ENCODE peak calls at places on chromosomes 11 and 22, in five cellular contexts. U is GM12892, L is GM12878, S is stomach, G is spleen. I is an unnamed sample.

GRCh38 chr22:39176067-39176621 is 23.7 kb upstream of the CBX7 start:
- DNase-seq in U (no peak), L (no peak), S (peak), G (peak), I (peak)

GRCh38 chr11:9082575-9082974 is 8.8 kb downstream of the SCUBE2 start:
- DNase-seq in U (no peak), L (no peak), S (no peak), G (no peak), I (no peak)

GRCh38 chr22:17772963-17773605 is 1.2 kb downstream of the BID start:
- DNase-seq in U (no peak), L (no peak), S (no peak), G (peak), I (peak)

GRCh38 chr22:38112361-38112760 is 1.9 kb upstream of the BAIAP2L2 start:
- DNase-seq in U (no peak), L (no peak), S (no peak), G (no peak), I (no peak)

GRCh38 chr22:43853328-43853931 is 8.9 kb downstream of the SULT4A1 start:
- DNase-seq in U (no peak), L (no peak), S (no peak), G (peak), I (peak)

GRCh38 chr11:44623716-44624491 is 58.4 kb downstream of the CD82 start:
- DNase-seq in U (peak), L (no peak), S (peak), G (peak), I (peak)

GRCh38 chr22:49208768-49209252 is 618.9 kb downstream of the BRD1 start:
- DNase-seq in U (no peak), L (no peak), S (peak), G (peak), I (peak)

GRCh38 chr11:88213406-88213805 is 38.2 kb upstream of the RAB38 start:
- DNase-seq in U (no peak), L (no peak), S (no peak), G (no peak), I (no peak)

GRCh38 chr11:88576741-88577140 is 239.2 kb upstream of the CTSC start:
- DNase-seq in U (no peak), L (no peak), S (no peak), G (no peak), I (no peak)

GRCh38 chr11:122686106-122686505 is 30.6 kb downstream of the UBASH3B start:
- DNase-seq in U (no peak), L (no peak), S (no peak), G (no peak), I (no peak)

GRCh38 chr22:22720724-22721261 is 76.4 kb downstream of the GGTLC2 start:
- DNase-seq in U (peak), L (peak), S (no peak), G (no peak), I (no peak)

GRCh38 chr11:116262370-116262769 is 510.4 kb downstream of the BUD13 start:
- DNase-seq in U (no peak), L (no peak), S (no peak), G (no peak), I (no peak)

DNA sequence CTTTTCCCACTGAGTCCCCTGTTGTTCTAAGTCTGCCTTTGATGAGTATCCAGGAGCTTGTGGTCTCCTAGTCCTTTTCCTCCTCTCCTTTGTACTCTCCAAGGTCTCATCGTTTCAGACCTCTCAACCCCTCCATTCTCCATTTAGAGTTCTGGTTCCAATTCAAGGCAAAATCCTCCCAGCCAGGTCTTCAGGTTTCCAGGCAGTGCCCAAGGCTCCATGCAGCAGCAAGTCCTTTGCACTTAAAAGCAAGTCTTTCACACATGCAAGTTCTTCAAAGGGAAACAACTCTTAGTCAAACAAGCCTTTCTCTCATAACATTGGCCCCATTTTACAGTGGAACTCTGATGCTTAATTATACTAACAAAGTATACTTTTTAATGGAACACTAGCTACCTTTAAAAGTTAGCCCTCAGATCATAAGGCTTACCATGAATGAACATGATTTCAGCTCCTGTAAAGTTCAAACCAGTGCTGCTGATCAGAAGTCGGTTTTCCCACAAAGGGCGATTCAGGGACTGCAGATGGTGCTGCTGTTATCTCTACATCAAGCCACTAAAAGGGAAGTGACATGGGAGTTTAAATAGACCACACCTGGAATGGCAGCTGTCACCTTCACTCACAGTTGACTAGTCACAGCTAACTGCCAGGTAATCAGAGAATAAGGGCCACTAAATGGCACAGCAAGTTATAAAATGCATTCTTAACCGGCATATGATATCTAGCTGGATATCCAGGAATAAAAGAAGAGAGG is 581.3 kb upstream of the ARHGAP42 start:
- DNase-seq in U (no peak), L (no peak), S (no peak), G (no peak), I (no peak)
- TF ChIP-seq POLR2AphosphoS5 in U (no peak), L (no peak), S (no peak), G (no peak), I (no peak)

GRCh38 chr11:119339581-119340334 is 925 bp downstream of the C1QTNF5 start:
- DNase-seq in U (no peak), L (no peak), S (peak), G (peak), I (peak)
- TF ChIP-seq POLR2A in U (no peak), L (no peak), S (no peak), G (no peak), I (no peak)

GRCh38 chr11:101844608-101845007 is 70.2 kb upstream of the CEP126 start:
- DNase-seq in U (no peak), L (no peak), S (no peak), G (no peak), I (no peak)
- TF ChIP-seq POLR2AphosphoS5 in U (no peak), L (no peak), S (no peak), G (no peak), I (no peak)

GRCh38 chr11:134768463-134768862 is 356.4 kb upstream of the B3GAT1 start:
- DNase-seq in U (no peak), L (no peak), S (no peak), G (no peak), I (no peak)
- TF ChIP-seq POLR2A in U (no peak), L (no peak), S (no peak), G (no peak), I (no peak)

GRCh38 chr11:76663461-76663760 is 7.1 kb downstream of the LRRC32 start:
- DNase-seq in U (peak), L (no peak), S (no peak), G (peak), I (peak)
- TF ChIP-seq POLR2AphosphoS5 in U (no peak), L (no peak), S (no peak), G (no peak), I (no peak)

GRCh38 chr22:46087336-46087690 is 63.0 kb upstream of the PPARA start:
- DNase-seq in U (no peak), L (no peak), S (no peak), G (no peak), I (no peak)

GRCh38 chr22:46084376-46084775 is 66.0 kb upstream of the PPARA start:
- DNase-seq in U (no peak), L (no peak), S (no peak), G (peak), I (no peak)

GRCh38 chr22:46084943-46085830 is 65.1 kb upstream of the PPARA start:
- DNase-seq in U (no peak), L (no peak), S (peak), G (peak), I (peak)

GRCh38 chr22:46086577-46087335 is 63.6 kb upstream of the PPARA start:
- DNase-seq in U (no peak), L (no peak), S (peak), G (peak), I (peak)

DNA sequence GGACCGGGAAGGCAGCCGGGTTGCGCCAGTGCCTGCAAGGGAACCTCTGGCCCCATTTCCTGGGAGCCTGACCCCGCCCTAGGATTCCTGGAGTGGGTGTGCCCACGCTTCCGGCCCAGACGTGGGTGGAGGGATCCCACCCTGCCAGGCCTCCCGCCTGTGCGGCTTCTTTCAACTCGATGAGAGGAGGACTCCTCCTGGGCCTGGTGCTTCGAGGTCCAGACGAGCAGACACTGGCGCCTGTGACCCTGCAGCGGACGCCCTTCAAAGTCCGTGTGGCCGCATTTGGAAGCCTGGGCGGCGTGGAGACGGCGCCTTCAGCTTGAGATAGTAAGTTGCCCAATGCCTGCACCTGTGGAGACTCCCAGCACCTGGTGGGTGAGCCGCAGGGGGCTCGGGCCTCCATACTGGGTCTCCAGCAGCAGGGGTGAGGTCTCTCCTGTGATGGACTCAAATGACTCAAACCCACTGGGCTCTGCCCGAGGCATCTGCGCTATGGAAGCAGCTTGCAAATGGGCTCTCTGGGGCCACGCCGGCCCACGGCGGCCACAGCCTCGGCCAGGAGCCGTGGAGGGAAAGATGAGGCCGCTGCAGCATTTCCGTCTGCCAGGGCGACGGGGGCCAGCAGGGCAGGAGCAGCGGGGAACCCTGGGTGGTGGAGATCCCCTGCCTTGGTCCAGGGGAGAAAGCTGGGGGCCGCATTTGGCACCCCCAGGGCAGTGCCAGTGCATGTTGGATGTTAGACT is 64.3 kb upstream of the PPARA start:
- DNase-seq in U (no peak), L (no peak), S (peak), G (peak), I (peak)
- TF ChIP-seq POLR2A in U (no peak), L (no peak), S (no peak), G (no peak), I (no peak)

DNA sequence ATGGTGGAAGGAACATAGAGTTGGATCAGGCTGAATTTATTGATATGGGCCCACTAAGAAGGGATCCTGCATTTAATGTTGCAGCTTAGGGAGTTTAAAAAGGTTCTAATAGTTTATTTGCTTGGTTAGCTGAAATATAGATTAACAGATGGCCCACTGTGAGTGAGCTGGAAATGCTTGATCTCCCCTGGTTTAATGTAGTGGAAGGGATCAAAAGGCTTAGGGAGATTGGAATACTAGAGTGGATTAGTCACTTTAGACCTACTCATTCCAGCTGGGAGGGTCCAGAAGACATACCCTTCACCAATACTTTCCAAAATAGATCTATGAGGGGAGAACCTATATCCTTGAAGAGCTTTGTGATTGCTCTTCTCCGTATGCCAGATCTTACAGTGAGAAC is 130.1 kb upstream of the ZC3H12C start:
- DNase-seq in U (no peak), L (no peak), S (no peak), G (no peak), I (no peak)
- TF ChIP-seq POLR2AphosphoS5 in U (no peak), L (no peak), S (no peak), G (no peak), I (no peak)